ENCODE peak calls at places on chromosomes 13 and 19, in seven cellular contexts. One of them, this sample, is unnamed. For H3K4me1, the result is how much of the 10 kb centered on the place peaks cover.

GRCh38 chr19:40590464-40591265 is 10.5 kb upstream of the LTBP4 start:
- DNase-seq in neuronal stem cell: no peak
- DNase-seq in Karpas-422: no peak
- DNase-seq in CD8-positive, alpha-beta memory T cell: no peak
- DNase-seq in effector memory CD4-positive, alpha-beta T cell: no peak
- DNase-seq in Peyer's patch: no peak
- DNase-seq in psoas muscle: no peak
- DNase-seq in this sample: no peak

GRCh38 chr19:5364674-5365073 is 24.1 kb upstream of the PTPRS start:
- DNase-seq in psoas muscle: no peak
- DNase-seq in CD8-positive, alpha-beta memory T cell: no peak
- DNase-seq in Karpas-422: no peak
- DNase-seq in Peyer's patch: no peak
- DNase-seq in effector memory CD4-positive, alpha-beta T cell: no peak
- DNase-seq in neuronal stem cell: no peak
- DNase-seq in this sample: no peak

GRCh38 chr19:7513809-7514642 is 1.9 kb upstream of the ZNF358 start:
- DNase-seq in effector memory CD4-positive, alpha-beta T cell: no peak
- DNase-seq in Peyer's patch: no peak
- DNase-seq in psoas muscle: no peak
- DNase-seq in Karpas-422: no peak
- DNase-seq in CD8-positive, alpha-beta memory T cell: no peak
- DNase-seq in neuronal stem cell: no peak
- DNase-seq in this sample: no peak

GRCh38 chr19:31270897-31271568 is 78.2 kb downstream of the TSHZ3 start:
- DNase-seq in CD8-positive, alpha-beta memory T cell: no peak
- DNase-seq in effector memory CD4-positive, alpha-beta T cell: no peak
- DNase-seq in Peyer's patch: peak
- DNase-seq in neuronal stem cell: no peak
- DNase-seq in Karpas-422: no peak
- DNase-seq in psoas muscle: no peak
- DNase-seq in this sample: no peak

GRCh38 chr13:34086281-34086680 is 268.3 kb downstream of the RFC3 start:
- DNase-seq in neuronal stem cell: no peak
- DNase-seq in psoas muscle: no peak
- DNase-seq in Peyer's patch: no peak
- DNase-seq in Karpas-422: no peak
- DNase-seq in CD8-positive, alpha-beta memory T cell: no peak
- DNase-seq in effector memory CD4-positive, alpha-beta T cell: no peak
- DNase-seq in this sample: no peak

GRCh38 chr19:51660975-51661600 is 14.5 kb upstream of the SIGLEC14 start:
- DNase-seq in Karpas-422: peak
- DNase-seq in neuronal stem cell: peak
- DNase-seq in CD8-positive, alpha-beta memory T cell: no peak
- DNase-seq in Peyer's patch: peak
- DNase-seq in psoas muscle: peak
- DNase-seq in effector memory CD4-positive, alpha-beta T cell: no peak
- DNase-seq in this sample: no peak

GRCh38 chr19:37920591-37921450 is 13.8 kb downstream of the SIPA1L3 start:
- DNase-seq in effector memory CD4-positive, alpha-beta T cell: no peak
- DNase-seq in neuronal stem cell: no peak
- DNase-seq in psoas muscle: no peak
- DNase-seq in CD8-positive, alpha-beta memory T cell: no peak
- DNase-seq in Karpas-422: no peak
- DNase-seq in Peyer's patch: no peak
- DNase-seq in this sample: no peak

GRCh38 chr19:23698711-23699520 is 11.9 kb upstream of the ZNF675 start:
- DNase-seq in psoas muscle: no peak
- DNase-seq in effector memory CD4-positive, alpha-beta T cell: no peak
- DNase-seq in neuronal stem cell: no peak
- DNase-seq in CD8-positive, alpha-beta memory T cell: no peak
- DNase-seq in Peyer's patch: no peak
- DNase-seq in Karpas-422: no peak
- DNase-seq in this sample: no peak

GRCh38 chr19:49896863-49897621 is at the start of gene IL4I1:
- DNase-seq in neuronal stem cell: no peak
- DNase-seq in psoas muscle: no peak
- DNase-seq in CD8-positive, alpha-beta memory T cell: peak
- DNase-seq in Karpas-422: no peak
- DNase-seq in Peyer's patch: no peak
- DNase-seq in effector memory CD4-positive, alpha-beta T cell: peak
- DNase-seq in this sample: peak

GRCh38 chr13:37326319-37326718 is 220.9 kb upstream of the CSNK1A1L start:
- DNase-seq in effector memory CD4-positive, alpha-beta T cell: no peak
- DNase-seq in psoas muscle: no peak
- DNase-seq in neuronal stem cell: no peak
- DNase-seq in Karpas-422: no peak
- DNase-seq in Peyer's patch: no peak
- DNase-seq in CD8-positive, alpha-beta memory T cell: no peak
- DNase-seq in this sample: no peak

GRCh38 chr13:113567681-113568080 is 16.9 kb upstream of the TFDP1 start:
- DNase-seq in CD8-positive, alpha-beta memory T cell: no peak
- DNase-seq in Peyer's patch: no peak
- DNase-seq in Karpas-422: no peak
- DNase-seq in effector memory CD4-positive, alpha-beta T cell: no peak
- DNase-seq in psoas muscle: peak
- DNase-seq in neuronal stem cell: no peak
- DNase-seq in this sample: no peak

GRCh38 chr13:101875717-101876393 is 423.4 kb downstream of the ITGBL1 start:
- DNase-seq in Karpas-422: no peak
- DNase-seq in CD8-positive, alpha-beta memory T cell: no peak
- DNase-seq in neuronal stem cell: no peak
- DNase-seq in effector memory CD4-positive, alpha-beta T cell: no peak
- DNase-seq in Peyer's patch: no peak
- DNase-seq in psoas muscle: no peak
- DNase-seq in this sample: no peak

GRCh38 chr13:42747399-42747873 is 33.9 kb upstream of the FAM216B start:
- DNase-seq in Karpas-422: no peak
- DNase-seq in CD8-positive, alpha-beta memory T cell: no peak
- DNase-seq in Peyer's patch: no peak
- DNase-seq in neuronal stem cell: no peak
- DNase-seq in psoas muscle: no peak
- DNase-seq in effector memory CD4-positive, alpha-beta T cell: no peak
- DNase-seq in this sample: no peak

GRCh38 chr13:90238433-90238832 is 1109.1 kb upstream of the MIR17HG start:
- DNase-seq in psoas muscle: no peak
- DNase-seq in Peyer's patch: no peak
- DNase-seq in CD8-positive, alpha-beta memory T cell: no peak
- DNase-seq in effector memory CD4-positive, alpha-beta T cell: no peak
- DNase-seq in Karpas-422: no peak
- DNase-seq in neuronal stem cell: no peak
- DNase-seq in this sample: no peak

GRCh38 chr13:107034236-107034635 is 466.3 kb upstream of the ARGLU1 start:
- DNase-seq in neuronal stem cell: no peak
- DNase-seq in CD8-positive, alpha-beta memory T cell: no peak
- DNase-seq in effector memory CD4-positive, alpha-beta T cell: no peak
- DNase-seq in psoas muscle: no peak
- DNase-seq in Peyer's patch: no peak
- DNase-seq in Karpas-422: no peak
- DNase-seq in this sample: no peak

GRCh38 chr19:40144151-40144550 is 47.1 kb upstream of the MAP3K10 start:
- DNase-seq in psoas muscle: no peak
- DNase-seq in neuronal stem cell: no peak
- DNase-seq in effector memory CD4-positive, alpha-beta T cell: no peak
- DNase-seq in Peyer's patch: no peak
- DNase-seq in CD8-positive, alpha-beta memory T cell: peak
- DNase-seq in Karpas-422: no peak
- DNase-seq in this sample: peak

GRCh38 chr19:30877591-30878230 is 471.5 kb downstream of the TSHZ3 start:
- DNase-seq in Karpas-422: no peak
- DNase-seq in neuronal stem cell: no peak
- DNase-seq in CD8-positive, alpha-beta memory T cell: no peak
- DNase-seq in Peyer's patch: no peak
- DNase-seq in effector memory CD4-positive, alpha-beta T cell: no peak
- DNase-seq in psoas muscle: no peak
- DNase-seq in this sample: no peak

GRCh38 chr19:869245-870177 is 10.0 kb downstream of the CFD start:
- DNase-seq in neuronal stem cell: no peak
- DNase-seq in Karpas-422: no peak
- DNase-seq in effector memory CD4-positive, alpha-beta T cell: no peak
- DNase-seq in Peyer's patch: no peak
- DNase-seq in psoas muscle: peak
- DNase-seq in CD8-positive, alpha-beta memory T cell: no peak
- DNase-seq in this sample: no peak

GRCh38 chr13:99436013-99436412 is 65.3 kb upstream of the TM9SF2 start:
- DNase-seq in Karpas-422: no peak
- DNase-seq in effector memory CD4-positive, alpha-beta T cell: no peak
- DNase-seq in neuronal stem cell: no peak
- DNase-seq in psoas muscle: no peak
- DNase-seq in Peyer's patch: no peak
- DNase-seq in CD8-positive, alpha-beta memory T cell: no peak
- DNase-seq in this sample: no peak
- H3K27ac ChIP-seq in Karpas-422: no peak
- H3K27ac ChIP-seq in effector memory CD4-positive, alpha-beta T cell: no peak
- H3K27ac ChIP-seq in neuronal stem cell: no peak
- H3K27ac ChIP-seq in psoas muscle: no peak
- H3K27ac ChIP-seq in Peyer's patch: no peak
- H3K27ac ChIP-seq in CD8-positive, alpha-beta memory T cell: no peak
- H3K27ac ChIP-seq in this sample: no peak

GRCh38 chr13:97237388-97237787 is 15.3 kb downstream of the MBNL2 start:
- DNase-seq in Karpas-422: no peak
- DNase-seq in effector memory CD4-positive, alpha-beta T cell: no peak
- DNase-seq in psoas muscle: no peak
- DNase-seq in CD8-positive, alpha-beta memory T cell: no peak
- DNase-seq in neuronal stem cell: no peak
- DNase-seq in Peyer's patch: no peak
- DNase-seq in this sample: no peak
- H3K4me1 ChIP-seq in Karpas-422: under half
- H3K4me1 ChIP-seq in effector memory CD4-positive, alpha-beta T cell: under half
- H3K4me1 ChIP-seq in psoas muscle: half or more
- H3K4me1 ChIP-seq in CD8-positive, alpha-beta memory T cell: under half
- H3K4me1 ChIP-seq in neuronal stem cell: under half
- H3K4me1 ChIP-seq in Peyer's patch: half or more
- H3K4me1 ChIP-seq in this sample: under half

GRCh38 chr19:4059493-4059880 is 7.2 kb downstream of the ZBTB7A start:
- DNase-seq in Karpas-422: no peak
- DNase-seq in Peyer's patch: peak
- DNase-seq in effector memory CD4-positive, alpha-beta T cell: no peak
- DNase-seq in CD8-positive, alpha-beta memory T cell: no peak
- DNase-seq in psoas muscle: no peak
- DNase-seq in neuronal stem cell: no peak
- DNase-seq in this sample: no peak

GRCh38 chr19:4061178-4061682 is 5.5 kb downstream of the ZBTB7A start:
- DNase-seq in Peyer's patch: peak
- DNase-seq in Karpas-422: peak
- DNase-seq in neuronal stem cell: no peak
- DNase-seq in psoas muscle: peak
- DNase-seq in CD8-positive, alpha-beta memory T cell: no peak
- DNase-seq in effector memory CD4-positive, alpha-beta T cell: peak
- DNase-seq in this sample: no peak

GRCh38 chr19:4058696-4059492 is 7.8 kb downstream of the ZBTB7A start:
- DNase-seq in neuronal stem cell: no peak
- DNase-seq in psoas muscle: peak
- DNase-seq in CD8-positive, alpha-beta memory T cell: no peak
- DNase-seq in Karpas-422: no peak
- DNase-seq in effector memory CD4-positive, alpha-beta T cell: no peak
- DNase-seq in Peyer's patch: peak
- DNase-seq in this sample: no peak

GRCh38 chr19:4060621-4061177 is 6.0 kb downstream of the ZBTB7A start:
- DNase-seq in Peyer's patch: peak
- DNase-seq in effector memory CD4-positive, alpha-beta T cell: no peak
- DNase-seq in psoas muscle: no peak
- DNase-seq in neuronal stem cell: no peak
- DNase-seq in Karpas-422: peak
- DNase-seq in CD8-positive, alpha-beta memory T cell: no peak
- DNase-seq in this sample: no peak

DNA sequence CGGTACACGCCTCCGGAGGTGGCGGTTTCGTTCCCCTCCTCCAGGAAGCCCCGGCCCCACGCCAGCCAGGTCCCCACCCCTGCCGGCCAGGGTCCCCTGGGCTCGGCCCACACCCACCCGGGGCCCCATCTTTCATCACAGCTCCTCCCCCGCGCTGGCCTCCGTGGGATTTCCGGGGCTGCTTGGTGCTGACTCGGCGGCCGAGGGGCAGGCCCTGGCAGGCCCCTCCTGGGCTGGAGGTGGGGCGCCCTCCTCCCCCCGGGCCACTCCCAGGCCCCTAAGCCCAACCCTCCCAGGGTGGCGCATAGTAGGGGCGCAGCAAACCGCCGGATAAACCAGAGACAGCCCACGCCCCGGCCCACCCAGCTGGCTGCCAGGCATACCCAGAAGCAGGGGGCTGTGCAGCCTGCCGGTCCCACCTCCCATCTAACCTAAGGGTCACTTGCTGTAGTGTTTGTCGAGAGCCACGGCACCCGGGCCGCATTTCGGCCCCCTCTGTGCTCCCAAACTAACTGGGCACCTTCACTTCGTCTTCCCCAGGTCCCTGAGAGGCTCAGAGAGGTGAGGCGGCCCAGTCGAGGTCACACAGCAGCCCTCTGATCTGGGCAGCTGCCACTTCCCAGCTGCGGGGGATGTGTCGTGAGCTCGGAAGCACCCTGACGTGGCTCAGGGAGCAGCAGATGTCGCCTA is 6.6 kb downstream of the ZBTB7A start:
- DNase-seq in Peyer's patch: peak
- DNase-seq in effector memory CD4-positive, alpha-beta T cell: peak
- DNase-seq in neuronal stem cell: no peak
- DNase-seq in psoas muscle: peak
- DNase-seq in Karpas-422: peak
- DNase-seq in CD8-positive, alpha-beta memory T cell: peak
- DNase-seq in this sample: peak
- H3K4me3 ChIP-seq in Peyer's patch: peak
- H3K4me3 ChIP-seq in effector memory CD4-positive, alpha-beta T cell: peak
- H3K4me3 ChIP-seq in neuronal stem cell: no peak
- H3K4me3 ChIP-seq in psoas muscle: peak
- H3K4me3 ChIP-seq in Karpas-422: peak
- H3K4me3 ChIP-seq in CD8-positive, alpha-beta memory T cell: peak
- H3K4me3 ChIP-seq in this sample: no peak

GRCh38 chr19:21586341-21587116 is 81.1 kb downstream of the ZNF429 start:
- DNase-seq in Peyer's patch: no peak
- DNase-seq in CD8-positive, alpha-beta memory T cell: no peak
- DNase-seq in Karpas-422: no peak
- DNase-seq in neuronal stem cell: no peak
- DNase-seq in effector memory CD4-positive, alpha-beta T cell: peak
- DNase-seq in psoas muscle: peak
- DNase-seq in this sample: no peak
- H3K27ac ChIP-seq in Peyer's patch: peak
- H3K27ac ChIP-seq in CD8-positive, alpha-beta memory T cell: no peak
- H3K27ac ChIP-seq in Karpas-422: no peak
- H3K27ac ChIP-seq in neuronal stem cell: no peak
- H3K27ac ChIP-seq in effector memory CD4-positive, alpha-beta T cell: peak
- H3K27ac ChIP-seq in psoas muscle: peak
- H3K27ac ChIP-seq in this sample: no peak

GRCh38 chr19:13028027-13028426 is 32.8 kb downstream of the NFIX start:
- DNase-seq in Karpas-422: no peak
- DNase-seq in effector memory CD4-positive, alpha-beta T cell: no peak
- DNase-seq in neuronal stem cell: no peak
- DNase-seq in psoas muscle: no peak
- DNase-seq in Peyer's patch: no peak
- DNase-seq in CD8-positive, alpha-beta memory T cell: no peak
- DNase-seq in this sample: no peak
- H3K4me1 ChIP-seq in Karpas-422: under half
- H3K4me1 ChIP-seq in effector memory CD4-positive, alpha-beta T cell: under half
- H3K4me1 ChIP-seq in neuronal stem cell: under half
- H3K4me1 ChIP-seq in psoas muscle: half or more
- H3K4me1 ChIP-seq in Peyer's patch: half or more
- H3K4me1 ChIP-seq in CD8-positive, alpha-beta memory T cell: under half
- H3K4me1 ChIP-seq in this sample: under half

This sample was measured in CD4-positive, CD25-positive, alpha-beta regulatory T cell.